ENCODE peak calls at places on chromosomes 4 and X, in nine cellular contexts. One of them, this sample, is unnamed.

GRCh38 chrX:144627947-144628346 is 619.4 kb upstream of the SPANXN1 start:
- DNase-seq in AG10803: no peak
- DNase-seq in tibial nerve: no peak
- DNase-seq in left ventricle myocardium inferior: no peak
- DNase-seq in body of pancreas: no peak
- DNase-seq in GM20000: no peak
- DNase-seq in brain microvascular endothelial cell: no peak
- DNase-seq in astrocyte of the spinal cord: no peak
- DNase-seq in MM.1S: no peak
- DNase-seq in this sample: no peak

GRCh38 chr4:32847466-32847865 is 2127.3 kb downstream of the PCDH7 start:
- DNase-seq in brain microvascular endothelial cell: no peak
- DNase-seq in astrocyte of the spinal cord: no peak
- DNase-seq in MM.1S: no peak
- DNase-seq in tibial nerve: no peak
- DNase-seq in body of pancreas: no peak
- DNase-seq in left ventricle myocardium inferior: no peak
- DNase-seq in GM20000: no peak
- DNase-seq in AG10803: no peak
- DNase-seq in this sample: peak; percentile 20

GRCh38 chrX:15973941-15974340 is 119.3 kb upstream of the AP1S2 start:
- DNase-seq in MM.1S: no peak
- DNase-seq in astrocyte of the spinal cord: no peak
- DNase-seq in body of pancreas: peak; percentile 17
- DNase-seq in GM20000: no peak
- DNase-seq in AG10803: peak; percentile 81
- DNase-seq in tibial nerve: peak; percentile 13
- DNase-seq in brain microvascular endothelial cell: no peak
- DNase-seq in left ventricle myocardium inferior: peak; percentile 21
- DNase-seq in this sample: no peak

GRCh38 chrX:21131346-21131745 is 242.9 kb upstream of the CNKSR2 start:
- DNase-seq in astrocyte of the spinal cord: no peak
- DNase-seq in tibial nerve: no peak
- DNase-seq in body of pancreas: no peak
- DNase-seq in brain microvascular endothelial cell: no peak
- DNase-seq in AG10803: no peak
- DNase-seq in MM.1S: no peak
- DNase-seq in GM20000: no peak
- DNase-seq in left ventricle myocardium inferior: no peak
- DNase-seq in this sample: no peak

GRCh38 chrX:23845316-23845932 is 62.3 kb downstream of the APOO start:
- DNase-seq in tibial nerve: no peak
- DNase-seq in brain microvascular endothelial cell: no peak
- DNase-seq in MM.1S: no peak
- DNase-seq in astrocyte of the spinal cord: peak; percentile 5
- DNase-seq in body of pancreas: no peak
- DNase-seq in AG10803: no peak
- DNase-seq in left ventricle myocardium inferior: no peak
- DNase-seq in GM20000: no peak
- DNase-seq in this sample: peak; percentile 30

GRCh38 chrX:134520860-134521390 is 61.0 kb downstream of the HPRT1 start:
- DNase-seq in MM.1S: peak; percentile 57
- DNase-seq in GM20000: peak; percentile 21
- DNase-seq in body of pancreas: no peak
- DNase-seq in tibial nerve: no peak
- DNase-seq in astrocyte of the spinal cord: peak; percentile 73
- DNase-seq in left ventricle myocardium inferior: no peak
- DNase-seq in AG10803: peak; percentile 68
- DNase-seq in brain microvascular endothelial cell: peak; percentile 57
- DNase-seq in this sample: peak; percentile 81

GRCh38 chrX:110081740-110082139 is 78.8 kb downstream of the TMEM164 start:
- DNase-seq in brain microvascular endothelial cell: peak; percentile 23
- DNase-seq in AG10803: peak; percentile 3
- DNase-seq in body of pancreas: peak; percentile 73
- DNase-seq in GM20000: no peak
- DNase-seq in tibial nerve: no peak
- DNase-seq in astrocyte of the spinal cord: peak; percentile 46
- DNase-seq in MM.1S: no peak
- DNase-seq in left ventricle myocardium inferior: peak; percentile 56
- DNase-seq in this sample: peak; percentile 41

GRCh38 chr4:167218022-167218608 is 16.2 kb downstream of the SPOCK3 start:
- DNase-seq in MM.1S: no peak
- DNase-seq in GM20000: no peak
- DNase-seq in brain microvascular endothelial cell: no peak
- DNase-seq in AG10803: no peak
- DNase-seq in left ventricle myocardium inferior: no peak
- DNase-seq in tibial nerve: no peak
- DNase-seq in body of pancreas: no peak
- DNase-seq in astrocyte of the spinal cord: no peak
- DNase-seq in this sample: no peak

GRCh38 chrX:307261-308111 is 11.1 kb downstream of the GTPBP6 start:
- DNase-seq in left ventricle myocardium inferior: peak; percentile 10
- DNase-seq in brain microvascular endothelial cell: no peak
- DNase-seq in GM20000: no peak
- DNase-seq in AG10803: no peak
- DNase-seq in body of pancreas: peak; percentile 10
- DNase-seq in MM.1S: no peak
- DNase-seq in tibial nerve: no peak
- DNase-seq in astrocyte of the spinal cord: no peak
- DNase-seq in this sample: no peak

GRCh38 chr4:105815701-105816100 is 79.6 kb upstream of the NPNT start:
- DNase-seq in body of pancreas: no peak
- DNase-seq in GM20000: no peak
- DNase-seq in left ventricle myocardium inferior: no peak
- DNase-seq in tibial nerve: no peak
- DNase-seq in AG10803: peak; percentile 51
- DNase-seq in brain microvascular endothelial cell: no peak
- DNase-seq in astrocyte of the spinal cord: no peak
- DNase-seq in MM.1S: no peak
- DNase-seq in this sample: no peak

GRCh38 chr4:123972031-123972430 is 575.4 kb downstream of the SPRY1 start:
- DNase-seq in body of pancreas: no peak
- DNase-seq in tibial nerve: no peak
- DNase-seq in AG10803: no peak
- DNase-seq in left ventricle myocardium inferior: no peak
- DNase-seq in MM.1S: no peak
- DNase-seq in brain microvascular endothelial cell: no peak
- DNase-seq in GM20000: no peak
- DNase-seq in astrocyte of the spinal cord: no peak
- DNase-seq in this sample: no peak

GRCh38 chr4:3683077-3683743 is 83.0 kb upstream of the ADRA2C start:
- DNase-seq in GM20000: no peak
- DNase-seq in tibial nerve: no peak
- DNase-seq in AG10803: no peak
- DNase-seq in left ventricle myocardium inferior: no peak
- DNase-seq in brain microvascular endothelial cell: no peak
- DNase-seq in body of pancreas: no peak
- DNase-seq in MM.1S: no peak
- DNase-seq in astrocyte of the spinal cord: no peak
- DNase-seq in this sample: no peak

GRCh38 chr4:37803348-37803973 is 23.0 kb upstream of the PGM2 start:
- DNase-seq in MM.1S: peak; percentile 62
- DNase-seq in astrocyte of the spinal cord: peak; percentile 72
- DNase-seq in left ventricle myocardium inferior: no peak
- DNase-seq in GM20000: peak; percentile 53
- DNase-seq in brain microvascular endothelial cell: no peak
- DNase-seq in AG10803: peak; percentile 65
- DNase-seq in body of pancreas: no peak
- DNase-seq in tibial nerve: no peak
- DNase-seq in this sample: peak; percentile 83

GRCh38 chr4:55706526-55706925 is 70.4 kb upstream of the NMU start:
- DNase-seq in tibial nerve: no peak
- DNase-seq in body of pancreas: no peak
- DNase-seq in brain microvascular endothelial cell: no peak
- DNase-seq in GM20000: no peak
- DNase-seq in MM.1S: no peak
- DNase-seq in astrocyte of the spinal cord: no peak
- DNase-seq in left ventricle myocardium inferior: no peak
- DNase-seq in AG10803: peak; percentile 2
- DNase-seq in this sample: peak; percentile 61

GRCh38 chr4:7703669-7704068 is 236.0 kb downstream of the AFAP1 start:
- DNase-seq in brain microvascular endothelial cell: no peak
- DNase-seq in body of pancreas: no peak
- DNase-seq in left ventricle myocardium inferior: no peak
- DNase-seq in tibial nerve: no peak
- DNase-seq in AG10803: no peak
- DNase-seq in MM.1S: peak; percentile 38
- DNase-seq in GM20000: no peak
- DNase-seq in astrocyte of the spinal cord: no peak
- DNase-seq in this sample: no peak

GRCh38 chr4:844752-845232 is 18.9 kb upstream of the CPLX1 start:
- DNase-seq in astrocyte of the spinal cord: no peak
- DNase-seq in tibial nerve: no peak
- DNase-seq in brain microvascular endothelial cell: no peak
- DNase-seq in GM20000: no peak
- DNase-seq in left ventricle myocardium inferior: no peak
- DNase-seq in MM.1S: no peak
- DNase-seq in body of pancreas: peak; percentile 10
- DNase-seq in AG10803: no peak
- DNase-seq in this sample: no peak

GRCh38 chr4:176002007-176002623 is 63.5 kb upstream of the WDR17 start:
- DNase-seq in left ventricle myocardium inferior: no peak
- DNase-seq in tibial nerve: no peak
- DNase-seq in GM20000: peak; percentile 40
- DNase-seq in AG10803: peak; percentile 6
- DNase-seq in MM.1S: peak; percentile 77
- DNase-seq in body of pancreas: peak; percentile 43
- DNase-seq in brain microvascular endothelial cell: no peak
- DNase-seq in astrocyte of the spinal cord: no peak
- DNase-seq in this sample: peak; percentile 3

GRCh38 chr4:110615366-110616161 is 7.3 kb downstream of the PITX2 start:
- DNase-seq in tibial nerve: no peak
- DNase-seq in body of pancreas: no peak
- DNase-seq in GM20000: no peak
- DNase-seq in left ventricle myocardium inferior: no peak
- DNase-seq in astrocyte of the spinal cord: no peak
- DNase-seq in AG10803: no peak
- DNase-seq in MM.1S: no peak
- DNase-seq in brain microvascular endothelial cell: no peak
- DNase-seq in this sample: no peak

GRCh38 chrX:134999469-134999868 is 8.7 kb downstream of the SMIM10 start:
- DNase-seq in astrocyte of the spinal cord: peak; percentile 52
- DNase-seq in AG10803: peak; percentile 60
- DNase-seq in body of pancreas: no peak
- DNase-seq in tibial nerve: no peak
- DNase-seq in GM20000: peak; percentile 22
- DNase-seq in brain microvascular endothelial cell: no peak
- DNase-seq in MM.1S: peak; percentile 40
- DNase-seq in left ventricle myocardium inferior: no peak
- DNase-seq in this sample: peak; percentile 71

GRCh38 chr4:123052007-123052406 is 129.6 kb upstream of the NUDT6 start:
- DNase-seq in brain microvascular endothelial cell: no peak
- DNase-seq in GM20000: no peak
- DNase-seq in left ventricle myocardium inferior: no peak
- DNase-seq in astrocyte of the spinal cord: no peak
- DNase-seq in AG10803: no peak
- DNase-seq in tibial nerve: no peak
- DNase-seq in MM.1S: no peak
- DNase-seq in body of pancreas: no peak
- DNase-seq in this sample: no peak

GRCh38 chr4:55445921-55446577 is 50.3 kb downstream of the TMEM165 start:
- DNase-seq in body of pancreas: no peak
- DNase-seq in MM.1S: no peak
- DNase-seq in left ventricle myocardium inferior: no peak
- DNase-seq in GM20000: no peak
- DNase-seq in tibial nerve: no peak
- DNase-seq in AG10803: peak; percentile 89
- DNase-seq in astrocyte of the spinal cord: peak; percentile 79
- DNase-seq in brain microvascular endothelial cell: peak; percentile 20
- DNase-seq in this sample: peak; percentile 84

DNA sequence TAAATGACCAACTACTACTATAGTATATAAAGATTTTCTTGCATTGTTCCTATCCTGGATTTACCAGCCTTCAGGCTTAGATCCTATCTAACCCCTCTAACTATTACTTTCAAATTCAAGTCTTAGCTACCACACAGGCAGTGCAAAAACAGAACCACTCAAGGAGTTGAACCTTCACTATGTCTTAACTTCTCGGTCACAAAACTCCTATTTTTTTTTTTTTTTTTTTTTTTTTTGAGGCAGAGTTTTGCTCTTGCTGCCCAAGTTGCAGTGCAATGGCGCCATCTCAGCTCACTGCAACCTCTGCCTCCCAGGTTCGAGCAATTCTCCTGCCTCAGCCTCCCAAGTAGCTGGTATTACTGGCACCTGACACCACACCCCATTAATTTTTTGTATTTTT is 6.3 kb upstream of the FAM200B start:
- DNase-seq in MM.1S: no peak
- DNase-seq in astrocyte of the spinal cord: no peak
- DNase-seq in left ventricle myocardium inferior: no peak
- DNase-seq in AG10803: no peak
- DNase-seq in GM20000: no peak
- DNase-seq in body of pancreas: no peak
- DNase-seq in brain microvascular endothelial cell: no peak
- DNase-seq in tibial nerve: no peak
- DNase-seq in this sample: no peak
- TF ChIP-seq CTCF in MM.1S: no peak
- TF ChIP-seq CTCF in astrocyte of the spinal cord: no peak
- TF ChIP-seq CTCF in left ventricle myocardium inferior: no peak
- TF ChIP-seq CTCF in AG10803: no peak
- TF ChIP-seq CTCF in GM20000: no peak
- TF ChIP-seq CTCF in body of pancreas: no peak
- TF ChIP-seq CTCF in brain microvascular endothelial cell: no peak
- TF ChIP-seq CTCF in tibial nerve: no peak
- TF ChIP-seq CTCF in this sample: no peak

GRCh38 chrX:119273807-119274192 is 37.7 kb downstream of the PGRMC1 start:
- DNase-seq in MM.1S: no peak
- DNase-seq in GM20000: no peak
- DNase-seq in left ventricle myocardium inferior: no peak
- DNase-seq in tibial nerve: no peak
- DNase-seq in brain microvascular endothelial cell: no peak
- DNase-seq in AG10803: no peak
- DNase-seq in astrocyte of the spinal cord: no peak
- DNase-seq in body of pancreas: no peak
- DNase-seq in this sample: no peak

GRCh38 chrX:119272882-119273806 is 37.1 kb downstream of the PGRMC1 start:
- DNase-seq in left ventricle myocardium inferior: peak; percentile 21
- DNase-seq in astrocyte of the spinal cord: peak; percentile 40
- DNase-seq in GM20000: peak; percentile 59
- DNase-seq in brain microvascular endothelial cell: peak; percentile 37
- DNase-seq in MM.1S: no peak
- DNase-seq in tibial nerve: no peak
- DNase-seq in AG10803: peak; percentile 46
- DNase-seq in body of pancreas: peak; percentile 24
- DNase-seq in this sample: peak; percentile 58
- TF ChIP-seq CTCF in left ventricle myocardium inferior: peak; percentile 44
- TF ChIP-seq CTCF in astrocyte of the spinal cord: peak; percentile 37
- TF ChIP-seq CTCF in GM20000: peak; percentile 1
- TF ChIP-seq CTCF in brain microvascular endothelial cell: peak; percentile 56
- TF ChIP-seq CTCF in MM.1S: no peak
- TF ChIP-seq CTCF in tibial nerve: no peak
- TF ChIP-seq CTCF in AG10803: peak; percentile 15
- TF ChIP-seq CTCF in body of pancreas: peak; percentile 15
- TF ChIP-seq CTCF in this sample: peak; percentile 37

GRCh38 chrX:38985375-38985774 is 184.1 kb downstream of the MID1IP1 start:
- DNase-seq in body of pancreas: no peak
- DNase-seq in tibial nerve: no peak
- DNase-seq in astrocyte of the spinal cord: no peak
- DNase-seq in left ventricle myocardium inferior: no peak
- DNase-seq in brain microvascular endothelial cell: no peak
- DNase-seq in MM.1S: peak; percentile 38
- DNase-seq in AG10803: peak; percentile 5
- DNase-seq in GM20000: peak; percentile 28
- DNase-seq in this sample: peak; percentile 30
- TF ChIP-seq CTCF in body of pancreas: no peak
- TF ChIP-seq CTCF in tibial nerve: no peak
- TF ChIP-seq CTCF in astrocyte of the spinal cord: peak; percentile 9
- TF ChIP-seq CTCF in left ventricle myocardium inferior: peak; percentile 39
- TF ChIP-seq CTCF in brain microvascular endothelial cell: no peak
- TF ChIP-seq CTCF in MM.1S: peak; percentile 33
- TF ChIP-seq CTCF in AG10803: peak; percentile 38
- TF ChIP-seq CTCF in GM20000: no peak
- TF ChIP-seq CTCF in this sample: peak; percentile 28

GRCh38 chrX:66200855-66201795 is 37.1 kb downstream of the HEPH start:
- DNase-seq in brain microvascular endothelial cell: no peak
- DNase-seq in MM.1S: peak; percentile 51
- DNase-seq in body of pancreas: no peak
- DNase-seq in AG10803: peak; percentile 32
- DNase-seq in astrocyte of the spinal cord: peak; percentile 7
- DNase-seq in GM20000: no peak
- DNase-seq in left ventricle myocardium inferior: no peak
- DNase-seq in tibial nerve: no peak
- DNase-seq in this sample: peak; percentile 42
- TF ChIP-seq CTCF in brain microvascular endothelial cell: no peak
- TF ChIP-seq CTCF in MM.1S: peak; percentile 52
- TF ChIP-seq CTCF in body of pancreas: no peak
- TF ChIP-seq CTCF in AG10803: peak; percentile 48
- TF ChIP-seq CTCF in astrocyte of the spinal cord: peak; percentile 27
- TF ChIP-seq CTCF in GM20000: no peak
- TF ChIP-seq CTCF in left ventricle myocardium inferior: peak; percentile 46
- TF ChIP-seq CTCF in tibial nerve: no peak
- TF ChIP-seq CTCF in this sample: no peak